ENCODE peak calls at places on chromosomes 2 and 18, in seven cellular contexts. Z, V, P, N, E, C and R are unnamed samples.

GRCh38 chr2:60857025-60857424 is 24.3 kb upstream of the REL start:
- ATAC-seq in Z (no peak), V (peak), P (no peak), N (no peak), E (peak), C (no peak), R (no peak)

GRCh38 chr2:8794923-8795825 is 42.2 kb downstream of the KIDINS220 start:
- ATAC-seq in Z (no peak), V (peak), P (no peak), N (no peak), E (peak), C (peak), R (peak)

GRCh38 chr2:74373985-74374384 is 6.1 kb downstream of the DCTN1 start:
- ATAC-seq in Z (peak), V (peak), P (no peak), N (no peak), E (no peak), C (no peak), R (no peak)

GRCh38 chr2:197113221-197113831 is 186.8 kb upstream of the PGAP1 start:
- ATAC-seq in Z (peak), V (no peak), P (no peak), N (peak), E (no peak), C (no peak), R (no peak)

GRCh38 chr2:33236457-33236856 is 240.0 kb upstream of the RASGRP3 start:
- ATAC-seq in Z (no peak), V (no peak), P (no peak), N (no peak), E (no peak), C (no peak), R (no peak)

GRCh38 chr2:25115902-25116301 is 52.5 kb downstream of the POMC start:
- ATAC-seq in Z (no peak), V (no peak), P (no peak), N (no peak), E (no peak), C (no peak), R (no peak)

GRCh38 chr2:172253190-172254052 is 150.7 kb upstream of the DLX2 start:
- ATAC-seq in Z (peak), V (peak), P (peak), N (peak), E (peak), C (peak), R (peak)

GRCh38 chr18:2978626-2979025 is 34.3 kb downstream of the LPIN2 start:
- ATAC-seq in Z (no peak), V (no peak), P (no peak), N (no peak), E (peak), C (peak), R (no peak)

GRCh38 chr2:36352024-36352398 is 3.6 kb upstream of the CRIM1 start:
- ATAC-seq in Z (no peak), V (no peak), P (no peak), N (no peak), E (no peak), C (no peak), R (no peak)

GRCh38 chr2:75064691-75065396 is 106.4 kb downstream of the POLE4 start:
- ATAC-seq in Z (peak), V (peak), P (peak), N (peak), E (peak), C (no peak), R (no peak)

GRCh38 chr2:66427219-66427768 is 7.6 kb upstream of the MEIS1 start:
- ATAC-seq in Z (no peak), V (no peak), P (no peak), N (no peak), E (no peak), C (no peak), R (no peak)

GRCh38 chr2:125745514-125745913 is 910.4 kb upstream of the GYPC start:
- ATAC-seq in Z (peak), V (no peak), P (no peak), N (no peak), E (peak), C (no peak), R (no peak)